ENCODE peak calls at places on chromosomes 6 and 20, in four cellular contexts. One of them, this sample, is unnamed.

GRCh38 chr6:77389402-77389801 is 73.9 kb downstream of the HTR1B start:
- DNase-seq in HepG2: no peak
- DNase-seq in GM23338: no peak
- DNase-seq in K562: no peak
- DNase-seq in this sample: no peak

GRCh38 chr6:21026576-21027273 is 492.5 kb downstream of the CDKAL1 start:
- DNase-seq in HepG2: no peak
- DNase-seq in GM23338: no peak
- DNase-seq in K562: no peak
- DNase-seq in this sample: no peak

GRCh38 chr6:136225496-136225895 is 24.6 kb downstream of the MTFR2 start:
- DNase-seq in HepG2: no peak
- DNase-seq in GM23338: peak
- DNase-seq in K562: peak
- DNase-seq in this sample: no peak

GRCh38 chr6:45590225-45590624 is 212.5 kb upstream of the SUPT3H start:
- DNase-seq in HepG2: no peak
- DNase-seq in GM23338: no peak
- DNase-seq in K562: no peak
- DNase-seq in this sample: peak

GRCh38 chr6:113640046-113640445 is 217.1 kb upstream of the MARCKS start:
- DNase-seq in HepG2: no peak
- DNase-seq in GM23338: no peak
- DNase-seq in K562: no peak
- DNase-seq in this sample: no peak

GRCh38 chr20:31837896-31838397 is 7.5 kb downstream of the FOXS1 start:
- DNase-seq in HepG2: no peak
- DNase-seq in GM23338: no peak
- DNase-seq in K562: peak
- DNase-seq in this sample: no peak

GRCh38 chr6:5752282-5752681 is 254.4 kb downstream of the NRN1 start:
- DNase-seq in HepG2: no peak
- DNase-seq in GM23338: peak
- DNase-seq in K562: peak
- DNase-seq in this sample: no peak

GRCh38 chr6:170455335-170455979 is 97.7 kb downstream of the PSMB1 start:
- DNase-seq in HepG2: no peak
- DNase-seq in GM23338: no peak
- DNase-seq in K562: no peak
- DNase-seq in this sample: no peak

GRCh38 chr20:58308680-58309527 is 611 bp upstream of the RAB22A start:
- DNase-seq in HepG2: no peak
- DNase-seq in GM23338: peak
- DNase-seq in K562: peak
- DNase-seq in this sample: no peak

GRCh38 chr20:62860391-62860923 is 1.2 kb downstream of the TCFL5 start:
- DNase-seq in HepG2: peak
- DNase-seq in GM23338: peak
- DNase-seq in K562: peak
- DNase-seq in this sample: no peak

GRCh38 chr6:31247813-31248212 is 24.1 kb downstream of the HLA-C start:
- DNase-seq in HepG2: no peak
- DNase-seq in GM23338: no peak
- DNase-seq in K562: no peak
- DNase-seq in this sample: no peak

GRCh38 chr6:106300944-106301343 is 24.6 kb downstream of the ATG5 start:
- DNase-seq in HepG2: peak
- DNase-seq in GM23338: peak
- DNase-seq in K562: peak
- DNase-seq in this sample: no peak

GRCh38 chr6:163779727-163780284 is 365.3 kb downstream of the QKI start:
- DNase-seq in HepG2: no peak
- DNase-seq in GM23338: no peak
- DNase-seq in K562: no peak
- DNase-seq in this sample: no peak

GRCh38 chr6:26305097-26305841 is 59.7 kb upstream of the BTN3A2 start:
- DNase-seq in HepG2: peak
- DNase-seq in GM23338: peak
- DNase-seq in K562: peak
- DNase-seq in this sample: no peak

GRCh38 chr20:57332105-57333089 is 2.8 kb downstream of the SPO11 start:
- DNase-seq in HepG2: no peak
- DNase-seq in GM23338: peak
- DNase-seq in K562: no peak
- DNase-seq in this sample: no peak

GRCh38 chr20:41524980-41525613 is 93.1 kb downstream of the CHD6 start:
- DNase-seq in HepG2: no peak
- DNase-seq in GM23338: no peak
- DNase-seq in K562: peak
- DNase-seq in this sample: no peak

GRCh38 chr6:42819803-42820508 is 38.1 kb downstream of the BICRAL start:
- DNase-seq in HepG2: peak
- DNase-seq in GM23338: peak
- DNase-seq in K562: peak
- DNase-seq in this sample: no peak
- TF ChIP-seq POLR2AphosphoS5 in HepG2: no peak
- TF ChIP-seq POLR2AphosphoS5 in GM23338: no peak
- TF ChIP-seq POLR2AphosphoS5 in K562: no peak
- TF ChIP-seq POLR2AphosphoS5 in this sample: no peak

GRCh38 chr20:19660808-19661378 is 97.2 kb upstream of the RIN2 start:
- DNase-seq in HepG2: peak
- DNase-seq in GM23338: no peak
- DNase-seq in K562: no peak
- DNase-seq in this sample: no peak
- TF ChIP-seq EZH2 in HepG2: no peak
- TF ChIP-seq EZH2 in GM23338: no peak
- TF ChIP-seq EZH2 in K562: no peak
- TF ChIP-seq EZH2 in this sample: no peak

DNA sequence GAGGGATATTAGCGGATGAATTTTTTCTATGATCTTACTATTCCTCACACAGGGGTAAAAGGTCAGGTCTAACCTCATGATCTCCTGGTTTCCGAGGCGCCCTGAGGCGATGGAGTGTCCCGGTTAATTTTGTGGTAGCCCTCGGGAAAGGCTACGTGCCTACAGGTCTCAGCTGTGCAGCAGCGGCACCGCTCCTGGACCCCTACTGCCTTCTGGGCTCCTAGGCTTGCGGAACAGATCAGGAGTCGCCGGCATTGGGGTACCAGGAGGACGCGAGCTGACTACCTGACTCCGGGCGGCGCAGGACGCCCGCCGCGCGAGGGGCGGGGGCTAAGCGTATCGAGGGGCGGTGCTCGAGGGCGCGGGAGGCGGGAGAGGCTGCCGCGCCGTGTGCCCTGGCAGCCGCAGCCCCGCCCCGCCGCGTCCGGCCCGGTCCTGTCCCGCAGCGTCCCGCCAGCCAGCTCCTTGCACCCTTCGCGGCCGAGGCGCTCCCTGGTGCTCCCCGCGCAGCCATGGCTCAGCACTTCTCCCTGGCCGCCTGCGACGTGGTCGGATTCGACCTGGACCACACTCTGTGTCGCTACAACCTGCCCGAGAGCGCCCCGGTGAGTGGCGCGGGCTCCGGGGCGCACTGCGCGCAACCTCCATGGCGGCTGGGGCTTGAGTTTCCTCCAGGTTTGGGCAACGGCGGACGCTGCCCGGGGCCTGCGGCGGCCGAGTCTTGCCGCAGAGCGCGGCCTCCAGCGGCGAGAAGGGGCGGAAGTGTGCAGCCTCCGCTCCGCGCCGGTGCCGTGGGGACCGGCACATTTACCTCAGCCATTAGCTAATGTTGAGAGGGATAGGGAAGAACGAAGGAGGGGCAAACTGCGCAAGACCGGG is at the start of gene NT5DC1:
- DNase-seq in HepG2: peak
- DNase-seq in GM23338: peak
- DNase-seq in K562: peak
- DNase-seq in this sample: no peak
- TF ChIP-seq POLR2AphosphoS5 in HepG2: peak
- TF ChIP-seq POLR2AphosphoS5 in GM23338: peak
- TF ChIP-seq POLR2AphosphoS5 in K562: peak
- TF ChIP-seq POLR2AphosphoS5 in this sample: peak

GRCh38 chr20:46342451-46343357 is 34.4 kb upstream of the CDH22 start:
- DNase-seq in HepG2: no peak
- DNase-seq in GM23338: no peak
- DNase-seq in K562: no peak
- DNase-seq in this sample: no peak

GRCh38 chr20:46344488-46345162 is 36.3 kb upstream of the CDH22 start:
- DNase-seq in HepG2: no peak
- DNase-seq in GM23338: no peak
- DNase-seq in K562: no peak
- DNase-seq in this sample: no peak

GRCh38 chr20:46342045-46342378 is 33.7 kb upstream of the CDH22 start:
- DNase-seq in HepG2: no peak
- DNase-seq in GM23338: no peak
- DNase-seq in K562: no peak
- DNase-seq in this sample: no peak

GRCh38 chr20:46343358-46344357 is 35.4 kb upstream of the CDH22 start:
- DNase-seq in HepG2: no peak
- DNase-seq in GM23338: no peak
- DNase-seq in K562: no peak
- DNase-seq in this sample: no peak

DNA sequence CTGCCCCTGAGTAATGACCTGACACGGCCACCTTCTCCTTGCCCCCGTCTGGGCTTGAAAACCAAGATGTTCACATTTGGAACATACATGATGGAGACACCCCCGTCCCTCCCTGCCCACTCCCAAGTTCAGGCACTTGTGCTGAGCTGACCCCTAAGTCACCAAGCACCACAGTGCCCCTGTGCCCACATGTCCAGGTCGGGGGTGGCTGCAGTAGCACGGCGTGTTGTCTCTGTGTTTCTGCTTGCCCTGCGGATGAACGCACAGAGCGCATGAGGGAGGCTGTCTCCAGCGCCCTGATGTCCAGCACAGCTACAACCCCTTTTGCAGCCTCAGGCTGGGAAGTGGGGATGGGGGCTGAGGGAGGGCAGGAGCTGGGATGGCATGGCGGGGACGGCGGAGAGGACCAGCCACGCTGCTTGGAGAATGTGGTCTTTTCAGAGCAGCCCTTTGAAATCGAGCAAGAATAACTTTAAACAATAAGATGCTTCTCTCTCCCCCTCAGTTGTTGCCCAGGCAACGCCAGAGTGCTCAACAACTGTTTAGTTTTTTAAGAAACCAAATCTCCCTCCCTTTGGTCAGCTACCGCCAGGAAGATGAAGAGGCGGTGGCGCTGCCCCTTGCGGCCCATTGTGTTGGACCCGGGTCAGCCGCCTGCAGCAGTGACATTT is 33.2 kb upstream of the CDH22 start:
- DNase-seq in HepG2: no peak
- DNase-seq in GM23338: no peak
- DNase-seq in K562: no peak
- DNase-seq in this sample: no peak
- TF ChIP-seq EZH2 in HepG2: no peak
- TF ChIP-seq EZH2 in GM23338: no peak
- TF ChIP-seq EZH2 in K562: no peak
- TF ChIP-seq EZH2 in this sample: peak

GRCh38 chr6:51579013-51579412 is 508.4 kb downstream of the PKHD1 start:
- DNase-seq in HepG2: no peak
- DNase-seq in GM23338: no peak
- DNase-seq in K562: no peak
- DNase-seq in this sample: peak
- TF ChIP-seq POLR2AphosphoS5 in HepG2: no peak
- TF ChIP-seq POLR2AphosphoS5 in GM23338: no peak
- TF ChIP-seq POLR2AphosphoS5 in K562: no peak
- TF ChIP-seq POLR2AphosphoS5 in this sample: no peak

GRCh38 chr6:134317471-134318131 is at the start of gene SGK1:
- DNase-seq in HepG2: no peak
- DNase-seq in GM23338: peak
- DNase-seq in K562: no peak
- DNase-seq in this sample: no peak
- TF ChIP-seq EZH2 in HepG2: peak
- TF ChIP-seq EZH2 in GM23338: no peak
- TF ChIP-seq EZH2 in K562: no peak
- TF ChIP-seq EZH2 in this sample: no peak